ENCODE peak calls at places on chromosomes 5 and 9, in five cellular contexts. One of them, this sample, is unnamed.
A peak's percentile ranks its signal among the peaks of the same experiment; 100 is the strongest.

GRCh38 chr5:123097871-123098735 is 9.1 kb downstream of the PRDM6 start:
- DNase-seq in lung: no peak
- DNase-seq in psoas muscle: peak; percentile 37
- DNase-seq in SK-N-SH: no peak
- DNase-seq in AG04450: no peak
- DNase-seq in this sample: no peak

GRCh38 chr9:105993921-105994715 is 299.8 kb downstream of the TMEM38B start:
- DNase-seq in AG04450: no peak
- DNase-seq in lung: no peak
- DNase-seq in SK-N-SH: no peak
- DNase-seq in psoas muscle: no peak
- DNase-seq in this sample: no peak

GRCh38 chr9:128771094-128771721 is 519 bp downstream of the ZER1 start:
- DNase-seq in psoas muscle: no peak
- DNase-seq in AG04450: no peak
- DNase-seq in SK-N-SH: no peak
- DNase-seq in lung: no peak
- DNase-seq in this sample: no peak

GRCh38 chr5:93583525-93583798 is 440 bp downstream of the NR2F1 start:
- DNase-seq in SK-N-SH: no peak
- DNase-seq in AG04450: no peak
- DNase-seq in psoas muscle: no peak
- DNase-seq in lung: no peak
- DNase-seq in this sample: no peak

GRCh38 chr9:73180373-73180772 is 28.7 kb downstream of the ANXA1 start:
- DNase-seq in SK-N-SH: no peak
- DNase-seq in psoas muscle: no peak
- DNase-seq in AG04450: no peak
- DNase-seq in lung: no peak
- DNase-seq in this sample: peak; percentile 32

GRCh38 chr9:2241461-2241874 is 226.3 kb downstream of the SMARCA2 start:
- DNase-seq in AG04450: peak; percentile 75
- DNase-seq in psoas muscle: peak; percentile 53
- DNase-seq in SK-N-SH: peak; percentile 33
- DNase-seq in lung: no peak
- DNase-seq in this sample: peak; percentile 76

GRCh38 chr5:14399054-14399657 is 182.4 kb upstream of the OTULINL start:
- DNase-seq in psoas muscle: no peak
- DNase-seq in lung: no peak
- DNase-seq in SK-N-SH: peak; percentile 56
- DNase-seq in AG04450: no peak
- DNase-seq in this sample: no peak

GRCh38 chr5:141605523-141606277 is 13.1 kb downstream of the DIAPH1 start:
- DNase-seq in AG04450: no peak
- DNase-seq in lung: peak; percentile 54
- DNase-seq in psoas muscle: no peak
- DNase-seq in SK-N-SH: no peak
- DNase-seq in this sample: no peak

GRCh38 chr9:93288341-93288740 is 104.4 kb downstream of the WNK2 start:
- DNase-seq in SK-N-SH: peak; percentile 17
- DNase-seq in lung: no peak
- DNase-seq in AG04450: no peak
- DNase-seq in psoas muscle: peak; percentile 39
- DNase-seq in this sample: no peak

GRCh38 chr5:143106175-143106574 is 297.3 kb downstream of the NR3C1 start:
- DNase-seq in psoas muscle: peak; percentile 60
- DNase-seq in SK-N-SH: peak; percentile 45
- DNase-seq in AG04450: no peak
- DNase-seq in lung: no peak
- DNase-seq in this sample: peak; percentile 69

GRCh38 chr9:130713286-130713975 is 19.9 kb downstream of the EXOSC2 start:
- DNase-seq in psoas muscle: peak; percentile 62
- DNase-seq in SK-N-SH: no peak
- DNase-seq in AG04450: no peak
- DNase-seq in lung: peak; percentile 32
- DNase-seq in this sample: no peak

GRCh38 chr9:33778700-33779351 is 16.5 kb upstream of the PRSS3 start:
- DNase-seq in AG04450: no peak
- DNase-seq in psoas muscle: no peak
- DNase-seq in lung: peak; percentile 44
- DNase-seq in SK-N-SH: peak; percentile 70
- DNase-seq in this sample: no peak

GRCh38 chr5:82924990-82925385 is 152.2 kb downstream of the TMEM167A start:
- DNase-seq in psoas muscle: no peak
- DNase-seq in lung: no peak
- DNase-seq in SK-N-SH: no peak
- DNase-seq in AG04450: no peak
- DNase-seq in this sample: no peak

GRCh38 chr9:78074385-78075291 is 43.0 kb upstream of the GNAQ start:
- DNase-seq in lung: no peak
- DNase-seq in psoas muscle: no peak
- DNase-seq in AG04450: no peak
- DNase-seq in SK-N-SH: no peak
- DNase-seq in this sample: no peak

GRCh38 chr9:129722913-129723312 is 29.9 kb downstream of the PTGES start:
- DNase-seq in AG04450: no peak
- DNase-seq in psoas muscle: no peak
- DNase-seq in SK-N-SH: no peak
- DNase-seq in lung: no peak
- DNase-seq in this sample: no peak

GRCh38 chr5:14726066-14726838 is 61.7 kb downstream of the OTULIN start:
- DNase-seq in AG04450: no peak
- DNase-seq in psoas muscle: peak; percentile 67
- DNase-seq in SK-N-SH: no peak
- DNase-seq in lung: no peak
- DNase-seq in this sample: no peak

GRCh38 chr5:151132959-151133358 is 24.6 kb downstream of the ANXA6 start:
- DNase-seq in AG04450: no peak
- DNase-seq in SK-N-SH: no peak
- DNase-seq in psoas muscle: no peak
- DNase-seq in lung: no peak
- DNase-seq in this sample: no peak

GRCh38 chr9:128107971-128108783 is 19.4 kb downstream of the PTGES2 start:
- DNase-seq in AG04450: no peak
- DNase-seq in SK-N-SH: peak; percentile 19
- DNase-seq in psoas muscle: peak; percentile 39
- DNase-seq in lung: no peak
- DNase-seq in this sample: no peak

GRCh38 chr9:95954940-95955339 is 79.4 kb downstream of the ERCC6L2 start:
- DNase-seq in psoas muscle: no peak
- DNase-seq in AG04450: no peak
- DNase-seq in lung: no peak
- DNase-seq in SK-N-SH: no peak
- DNase-seq in this sample: no peak

GRCh38 chr9:106111039-106111740 is 416.8 kb downstream of the TMEM38B start:
- DNase-seq in psoas muscle: no peak
- DNase-seq in AG04450: no peak
- DNase-seq in lung: no peak
- DNase-seq in SK-N-SH: no peak
- DNase-seq in this sample: no peak

GRCh38 chr5:80686757-80687156 is 32.0 kb upstream of the DHFR start:
- DNase-seq in SK-N-SH: no peak
- DNase-seq in AG04450: no peak
- DNase-seq in lung: no peak
- DNase-seq in psoas muscle: no peak
- DNase-seq in this sample: no peak

GRCh38 chr5:152331006-152331405 is 74.1 kb downstream of the NMUR2 start:
- DNase-seq in psoas muscle: no peak
- DNase-seq in lung: no peak
- DNase-seq in SK-N-SH: no peak
- DNase-seq in AG04450: no peak
- DNase-seq in this sample: no peak

GRCh38 chr5:36875789-36876388 is 680 bp upstream of the NIPBL start:
- DNase-seq in lung: peak; percentile 77
- DNase-seq in psoas muscle: peak; percentile 89
- DNase-seq in AG04450: peak; percentile 29
- DNase-seq in SK-N-SH: peak; percentile 81
- DNase-seq in this sample: no peak

GRCh38 chr5:132498152-132498551 is 7.6 kb upstream of the IRF1 start:
- DNase-seq in SK-N-SH: peak; percentile 11
- DNase-seq in AG04450: no peak
- DNase-seq in lung: no peak
- DNase-seq in psoas muscle: peak; percentile 69
- DNase-seq in this sample: no peak

GRCh38 chr5:4572713-4573112 is 567.4 kb upstream of the ADAMTS16 start:
- DNase-seq in SK-N-SH: no peak
- DNase-seq in AG04450: no peak
- DNase-seq in psoas muscle: no peak
- DNase-seq in lung: no peak
- DNase-seq in this sample: no peak

GRCh38 chr5:149358818-149359217 is 972 bp downstream of the PCYOX1L start:
- DNase-seq in lung: no peak
- DNase-seq in SK-N-SH: no peak
- DNase-seq in AG04450: no peak
- DNase-seq in psoas muscle: no peak
- DNase-seq in this sample: no peak
- H3K4me3 ChIP-seq in lung: no peak overlapping the region
- H3K4me3 ChIP-seq in SK-N-SH: peak overlapping the region; percentile 62
- H3K4me3 ChIP-seq in AG04450: peak overlapping the region; percentile 79
- H3K4me3 ChIP-seq in psoas muscle: no peak overlapping the region
- H3K4me3 ChIP-seq in this sample: peak overlapping the region; percentile 85

GRCh38 chr5:33433303-33434255 is 7.2 kb upstream of the TARS1 start:
- DNase-seq in AG04450: no peak
- DNase-seq in psoas muscle: no peak
- DNase-seq in lung: no peak
- DNase-seq in SK-N-SH: no peak
- DNase-seq in this sample: peak; percentile 76

GRCh38 chr5:33439905-33440481 is 772 bp upstream of the TARS1 start:
- DNase-seq in psoas muscle: no peak
- DNase-seq in lung: no peak
- DNase-seq in SK-N-SH: no peak
- DNase-seq in AG04450: no peak
- DNase-seq in this sample: no peak

GRCh38 chr5:33441241-33441844 is 578 bp downstream of the TARS1 start:
- DNase-seq in lung: peak; percentile 31
- DNase-seq in psoas muscle: no peak
- DNase-seq in AG04450: no peak
- DNase-seq in SK-N-SH: peak; percentile 17
- DNase-seq in this sample: peak; percentile 33

GRCh38 chr5:33440482-33441240 is at the start of gene TARS1:
- DNase-seq in lung: peak; percentile 99
- DNase-seq in SK-N-SH: peak; percentile 91
- DNase-seq in AG04450: peak; percentile 100
- DNase-seq in psoas muscle: peak; percentile 98
- DNase-seq in this sample: peak; percentile 100

DNA sequence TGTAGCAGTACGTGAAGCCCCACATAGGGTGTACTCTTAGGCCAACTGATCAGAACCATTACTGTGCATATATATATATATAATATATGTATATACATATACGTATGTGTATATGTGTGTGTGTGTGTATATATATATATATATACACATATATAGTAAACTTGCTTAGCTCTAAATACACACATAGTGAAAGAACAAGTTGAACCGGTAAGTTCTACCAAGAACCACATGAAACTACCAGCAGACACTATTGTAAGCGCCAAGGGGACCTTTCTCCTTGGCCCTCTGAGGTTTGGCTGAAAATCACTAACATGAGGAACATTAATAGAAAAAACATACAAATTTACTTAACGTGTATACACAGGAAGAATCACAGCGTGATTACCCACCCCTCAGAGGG is 1.8 kb upstream of the TARS1 start:
- DNase-seq in lung: no peak
- DNase-seq in psoas muscle: no peak
- DNase-seq in AG04450: no peak
- DNase-seq in SK-N-SH: no peak
- DNase-seq in this sample: no peak
- H3K4me3 ChIP-seq in lung: no peak overlapping the region
- H3K4me3 ChIP-seq in psoas muscle: no peak overlapping the region
- H3K4me3 ChIP-seq in AG04450: peak overlapping the region; percentile 70
- H3K4me3 ChIP-seq in SK-N-SH: peak overlapping the region; percentile 94
- H3K4me3 ChIP-seq in this sample: peak overlapping the region; percentile 88

GRCh38 chr9:38243993-38244392 is 148.5 kb upstream of the ALDH1B1 start:
- DNase-seq in psoas muscle: no peak
- DNase-seq in SK-N-SH: peak; percentile 25
- DNase-seq in lung: peak; percentile 22
- DNase-seq in AG04450: no peak
- DNase-seq in this sample: no peak
- H3K4me3 ChIP-seq in psoas muscle: no peak overlapping the region
- H3K4me3 ChIP-seq in SK-N-SH: no peak overlapping the region
- H3K4me3 ChIP-seq in lung: no peak overlapping the region
- H3K4me3 ChIP-seq in AG04450: no peak overlapping the region
- H3K4me3 ChIP-seq in this sample: no peak overlapping the region

DNA sequence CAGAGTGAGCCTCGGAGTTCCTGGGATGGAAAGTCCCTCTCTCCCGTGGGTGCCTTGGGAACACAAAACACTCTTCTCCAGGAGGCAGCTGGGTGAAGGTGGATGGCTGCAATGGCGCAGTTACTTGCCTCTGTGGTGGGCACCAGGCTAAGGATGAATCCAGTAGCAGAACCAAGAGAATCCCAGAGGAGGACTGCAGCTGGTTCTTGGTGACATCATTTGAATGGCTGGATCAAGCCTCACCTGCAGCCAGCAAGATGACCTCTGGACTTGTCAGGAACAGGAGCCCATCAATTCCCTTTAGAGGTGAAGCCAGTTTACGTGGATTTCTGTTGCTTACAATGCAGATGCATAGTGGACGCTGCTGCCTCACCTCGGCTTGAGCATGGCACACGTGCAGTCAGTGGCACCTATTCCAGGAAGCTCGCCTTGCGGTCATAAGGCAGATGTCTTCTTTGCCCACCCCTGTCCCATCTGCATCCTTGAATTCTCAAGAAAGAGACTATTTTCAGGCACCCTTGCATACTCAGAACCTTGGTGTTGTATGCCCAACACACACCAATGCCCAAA is 34.1 kb upstream of the ADAMTS2 start:
- DNase-seq in SK-N-SH: peak; percentile 1
- DNase-seq in psoas muscle: no peak
- DNase-seq in lung: no peak
- DNase-seq in AG04450: no peak
- DNase-seq in this sample: no peak
- H3K4me3 ChIP-seq in SK-N-SH: no peak overlapping the region
- H3K4me3 ChIP-seq in psoas muscle: no peak overlapping the region
- H3K4me3 ChIP-seq in lung: no peak overlapping the region
- H3K4me3 ChIP-seq in AG04450: no peak overlapping the region
- H3K4me3 ChIP-seq in this sample: no peak overlapping the region

GRCh38 chr9:27371382-27371781 is 74.4 kb upstream of the EQTN start:
- DNase-seq in psoas muscle: no peak
- DNase-seq in AG04450: no peak
- DNase-seq in SK-N-SH: no peak
- DNase-seq in lung: no peak
- DNase-seq in this sample: no peak
- H3K4me3 ChIP-seq in psoas muscle: peak overlapping the region; percentile 50
- H3K4me3 ChIP-seq in AG04450: no peak overlapping the region
- H3K4me3 ChIP-seq in SK-N-SH: no peak overlapping the region
- H3K4me3 ChIP-seq in lung: no peak overlapping the region
- H3K4me3 ChIP-seq in this sample: no peak overlapping the region